ENCODE peak calls at places on chromosomes 16 and 17, in nine cellular contexts. P is upper lobe of right lung; F is B cell; A is breast epithelium; C is NCI-H1694 treated with DMSO at 0.1 percent for 48 hours; O is HFFc6; J is activated CD4-positive, alpha-beta T cell treated with anti-CD3 and anti-CD28 coated beads for 36 hours; M is KBM-7; X is HFF-Myc. R is an unnamed sample.

GRCh38 chr16:61296305-61296704 is 739.9 kb downstream of the CDH8 start:
- DNase-seq in P (no peak), F (no peak), A (no peak), C (no peak), O (no peak), J (no peak), M (no peak), X (no peak), R (no peak)

GRCh38 chr17:74566132-74566753 is 1.1 kb downstream of the CD300H start:
- DNase-seq in P (no peak), F (peak), A (no peak), C (peak), O (no peak), J (peak), M (peak), X (no peak), R (peak)

GRCh38 chr17:40070895-40071719 is 8.3 kb downstream of the THRA start:
- DNase-seq in P (peak), F (no peak), A (no peak), C (no peak), O (no peak), J (no peak), M (no peak), X (no peak), R (no peak)

GRCh38 chr17:78935419-78936323 is 10.5 kb upstream of the TIMP2 start:
- DNase-seq in P (no peak), F (no peak), A (no peak), C (peak), O (peak), J (no peak), M (no peak), X (peak), R (peak)

GRCh38 chr16:58062821-58063220 is 37.3 kb downstream of the MMP15 start:
- DNase-seq in P (no peak), F (no peak), A (no peak), C (no peak), O (no peak), J (no peak), M (no peak), X (no peak), R (no peak)

GRCh38 chr16:67661864-67662652 is 1.3 kb downstream of the PARD6A start:
- DNase-seq in P (no peak), F (no peak), A (no peak), C (no peak), O (no peak), J (no peak), M (no peak), X (no peak), R (no peak)

GRCh38 chr16:70689970-70690905 is 4.4 kb upstream of the MTSS2 start:
- DNase-seq in P (no peak), F (no peak), A (no peak), C (no peak), O (no peak), J (no peak), M (no peak), X (no peak), R (no peak)

GRCh38 chr16:11395949-11396240 is 50.6 kb downstream of the RMI2 start:
- DNase-seq in P (no peak), F (no peak), A (no peak), C (no peak), O (no peak), J (no peak), M (no peak), X (no peak), R (no peak)

GRCh38 chr17:76734080-76734840 is 2.9 kb downstream of the SRSF2 start:
- DNase-seq in P (no peak), F (no peak), A (no peak), C (no peak), O (peak), J (peak), M (peak), X (no peak), R (peak)

GRCh38 chr17:47633996-47634395 is 15.7 kb upstream of the KPNB1 start:
- DNase-seq in P (no peak), F (no peak), A (no peak), C (peak), O (no peak), J (no peak), M (no peak), X (no peak), R (no peak)

GRCh38 chr16:16780588-16780987 is 401.6 kb downstream of the NPIPA7 start:
- DNase-seq in P (no peak), F (no peak), A (no peak), C (no peak), O (no peak), J (no peak), M (no peak), X (no peak), R (no peak)

GRCh38 chr16:30760577-30761426 is 1.1 kb downstream of the CFAP119 start:
- DNase-seq in P (no peak), F (no peak), A (no peak), C (no peak), O (no peak), J (no peak), M (no peak), X (no peak), R (no peak)

GRCh38 chr17:42969006-42969581 is 4.8 kb upstream of the AARSD1 start:
- DNase-seq in P (no peak), F (no peak), A (no peak), C (no peak), O (no peak), J (peak), M (peak), X (no peak), R (peak)

GRCh38 chr16:11253009-11253994 is 2.7 kb downstream of the SOCS1 start:
- DNase-seq in P (no peak), F (no peak), A (no peak), C (no peak), O (peak), J (peak), M (peak), X (no peak), R (peak)

GRCh38 chr17:8875957-8876356 is 8.5 kb upstream of the PIK3R6 start:
- DNase-seq in P (no peak), F (no peak), A (no peak), C (no peak), O (no peak), J (no peak), M (no peak), X (peak), R (peak)

GRCh38 chr17:2780256-2780655 is 16.0 kb upstream of the RAP1GAP2 start:
- DNase-seq in P (no peak), F (no peak), A (no peak), C (no peak), O (no peak), J (no peak), M (no peak), X (no peak), R (no peak)

GRCh38 chr17:61386251-61386650 is 13.4 kb upstream of the TBX2 start:
- DNase-seq in P (no peak), F (no peak), A (no peak), C (no peak), O (no peak), J (no peak), M (no peak), X (no peak), R (no peak)

GRCh38 chr17:51745993-51746392 is 412.5 kb downstream of the CA10 start:
- DNase-seq in P (no peak), F (no peak), A (no peak), C (no peak), O (no peak), J (no peak), M (no peak), X (no peak), R (no peak)

GRCh38 chr17:9228408-9229159 is 207.3 kb downstream of the NTN1 start:
- DNase-seq in P (no peak), F (no peak), A (no peak), C (no peak), O (peak), J (peak), M (no peak), X (no peak), R (peak)

GRCh38 chr17:57085448-57086068 is 512 bp downstream of the AKAP1 start:
- DNase-seq in P (peak), F (peak), A (no peak), C (peak), O (peak), J (peak), M (peak), X (no peak), R (peak)

GRCh38 chr16:86590501-86591144 is 12.3 kb downstream of the FOXL1 start:
- DNase-seq in P (no peak), F (no peak), A (no peak), C (no peak), O (peak), J (no peak), M (no peak), X (no peak), R (peak)

GRCh38 chr17:17439971-17440843 is 36.6 kb upstream of the MED9 start:
- DNase-seq in P (peak), F (peak), A (peak), C (peak), O (peak), J (peak), M (peak), X (no peak), R (peak)

GRCh38 chr16:60432472-60432871 is 1603.8 kb downstream of the CDH8 start:
- DNase-seq in P (no peak), F (no peak), A (no peak), C (no peak), O (no peak), J (no peak), M (no peak), X (no peak), R (no peak)

GRCh38 chr17:81160306-81160705 is 5.0 kb upstream of the PVALEF start:
- DNase-seq in P (peak), F (no peak), A (no peak), C (no peak), O (no peak), J (no peak), M (peak), X (no peak), R (no peak)

GRCh38 chr17:64005734-64006167 is 7.6 kb downstream of the PRR29 start:
- DNase-seq in P (no peak), F (no peak), A (no peak), C (peak), O (no peak), J (peak), M (no peak), X (no peak), R (no peak)

GRCh38 chr17:78324391-78325075 is 35.3 kb downstream of the SOCS3 start:
- DNase-seq in P (no peak), F (no peak), A (no peak), C (peak), O (peak), J (peak), M (peak), X (peak), R (peak)

GRCh38 chr16:67936124-67936875 is at the start of gene PSMB10:
- DNase-seq in P (peak), F (no peak), A (no peak), C (peak), O (no peak), J (peak), M (peak), X (no peak), R (peak)

GRCh38 chr16:85068746-85069145 is 41.2 kb downstream of the KIAA0513 start:
- DNase-seq in P (no peak), F (no peak), A (no peak), C (no peak), O (no peak), J (no peak), M (no peak), X (no peak), R (no peak)

GRCh38 chr16:22035094-22035675 is 27.3 kb downstream of the MOSMO start:
- DNase-seq in P (no peak), F (peak), A (no peak), C (no peak), O (no peak), J (peak), M (no peak), X (no peak), R (no peak)

R was measured in iris pigment epithelial cell.